ENCODE peak calls at places on chromosomes 2 and 18, in eight cellular contexts. One of them, this sample, is unnamed.

GRCh38 chr18:48565105-48565504 is 26.3 kb downstream of the CTIF start:
- DNase-seq in pancreas: no peak
- DNase-seq in astrocyte of the spinal cord: no peak
- DNase-seq in tibial nerve: no peak
- DNase-seq in HCT116: no peak
- DNase-seq in HFFc6: no peak
- DNase-seq in left ventricle myocardium inferior: no peak
- DNase-seq in heart right ventricle: no peak
- DNase-seq in this sample: no peak

GRCh38 chr18:35185771-35186170 is 55.1 kb upstream of the ZNF397 start:
- DNase-seq in pancreas: no peak
- DNase-seq in astrocyte of the spinal cord: no peak
- DNase-seq in tibial nerve: no peak
- DNase-seq in HCT116: no peak
- DNase-seq in HFFc6: no peak
- DNase-seq in left ventricle myocardium inferior: no peak
- DNase-seq in heart right ventricle: no peak
- DNase-seq in this sample: no peak

GRCh38 chr2:51789908-51790307 is 758.0 kb upstream of the NRXN1 start:
- DNase-seq in pancreas: no peak
- DNase-seq in astrocyte of the spinal cord: no peak
- DNase-seq in tibial nerve: no peak
- DNase-seq in HCT116: no peak
- DNase-seq in HFFc6: no peak
- DNase-seq in left ventricle myocardium inferior: no peak
- DNase-seq in heart right ventricle: no peak
- DNase-seq in this sample: no peak

GRCh38 chr2:69933839-69934613 is 19.1 kb downstream of the MXD1 start:
- DNase-seq in pancreas: no peak
- DNase-seq in astrocyte of the spinal cord: peak
- DNase-seq in tibial nerve: no peak
- DNase-seq in HCT116: no peak
- DNase-seq in HFFc6: peak
- DNase-seq in left ventricle myocardium inferior: no peak
- DNase-seq in heart right ventricle: no peak
- DNase-seq in this sample: peak

GRCh38 chr2:216132585-216132984 is 23.4 kb downstream of the XRCC5 start:
- DNase-seq in pancreas: no peak
- DNase-seq in astrocyte of the spinal cord: no peak
- DNase-seq in tibial nerve: no peak
- DNase-seq in HCT116: no peak
- DNase-seq in HFFc6: no peak
- DNase-seq in left ventricle myocardium inferior: no peak
- DNase-seq in heart right ventricle: no peak
- DNase-seq in this sample: no peak

GRCh38 chr2:189022492-189022891 is 48.3 kb downstream of the COL3A1 start:
- DNase-seq in pancreas: no peak
- DNase-seq in astrocyte of the spinal cord: peak
- DNase-seq in tibial nerve: peak
- DNase-seq in HCT116: no peak
- DNase-seq in HFFc6: peak
- DNase-seq in left ventricle myocardium inferior: no peak
- DNase-seq in heart right ventricle: no peak
- DNase-seq in this sample: no peak

GRCh38 chr18:79517322-79517721 is 121.6 kb downstream of the NFATC1 start:
- DNase-seq in pancreas: no peak
- DNase-seq in astrocyte of the spinal cord: no peak
- DNase-seq in tibial nerve: no peak
- DNase-seq in HCT116: no peak
- DNase-seq in HFFc6: no peak
- DNase-seq in left ventricle myocardium inferior: no peak
- DNase-seq in heart right ventricle: no peak
- DNase-seq in this sample: no peak

GRCh38 chr2:45072064-45072861 is 63.0 kb upstream of the SIX2 start:
- DNase-seq in pancreas: no peak
- DNase-seq in astrocyte of the spinal cord: no peak
- DNase-seq in tibial nerve: no peak
- DNase-seq in HCT116: no peak
- DNase-seq in HFFc6: no peak
- DNase-seq in left ventricle myocardium inferior: no peak
- DNase-seq in heart right ventricle: no peak
- DNase-seq in this sample: no peak

GRCh38 chr2:137420744-137421143 is 543.5 kb upstream of the HNMT start:
- DNase-seq in pancreas: no peak
- DNase-seq in astrocyte of the spinal cord: no peak
- DNase-seq in tibial nerve: no peak
- DNase-seq in HCT116: no peak
- DNase-seq in HFFc6: no peak
- DNase-seq in left ventricle myocardium inferior: no peak
- DNase-seq in heart right ventricle: no peak
- DNase-seq in this sample: no peak

GRCh38 chr2:237572742-237573101 is 6.3 kb downstream of the PRLH start:
- DNase-seq in pancreas: no peak
- DNase-seq in astrocyte of the spinal cord: no peak
- DNase-seq in tibial nerve: no peak
- DNase-seq in HCT116: no peak
- DNase-seq in HFFc6: no peak
- DNase-seq in left ventricle myocardium inferior: no peak
- DNase-seq in heart right ventricle: no peak
- DNase-seq in this sample: no peak

GRCh38 chr2:113376248-113376934 is 61.1 kb upstream of the ZNG1B start:
- DNase-seq in pancreas: no peak
- DNase-seq in astrocyte of the spinal cord: peak
- DNase-seq in tibial nerve: no peak
- DNase-seq in HCT116: no peak
- DNase-seq in HFFc6: no peak
- DNase-seq in left ventricle myocardium inferior: no peak
- DNase-seq in heart right ventricle: no peak
- DNase-seq in this sample: no peak

GRCh38 chr2:207253946-207254345 is 88.2 kb upstream of the KLF7 start:
- DNase-seq in pancreas: no peak
- DNase-seq in astrocyte of the spinal cord: peak
- DNase-seq in tibial nerve: no peak
- DNase-seq in HCT116: no peak
- DNase-seq in HFFc6: peak
- DNase-seq in left ventricle myocardium inferior: no peak
- DNase-seq in heart right ventricle: no peak
- DNase-seq in this sample: no peak

GRCh38 chr18:35810505-35810904 is 162.0 kb upstream of the RMP24 start:
- DNase-seq in pancreas: no peak
- DNase-seq in astrocyte of the spinal cord: no peak
- DNase-seq in tibial nerve: no peak
- DNase-seq in HCT116: no peak
- DNase-seq in HFFc6: no peak
- DNase-seq in left ventricle myocardium inferior: no peak
- DNase-seq in heart right ventricle: no peak
- DNase-seq in this sample: no peak

GRCh38 chr2:54122171-54122935 is 6.9 kb downstream of the ACYP2 start:
- DNase-seq in pancreas: no peak
- DNase-seq in astrocyte of the spinal cord: no peak
- DNase-seq in tibial nerve: no peak
- DNase-seq in HCT116: no peak
- DNase-seq in HFFc6: no peak
- DNase-seq in left ventricle myocardium inferior: no peak
- DNase-seq in heart right ventricle: no peak
- DNase-seq in this sample: no peak

GRCh38 chr2:227888289-227888688 is 16.9 kb downstream of the DAW1 start:
- DNase-seq in pancreas: no peak
- DNase-seq in astrocyte of the spinal cord: no peak
- DNase-seq in tibial nerve: no peak
- DNase-seq in HCT116: peak
- DNase-seq in HFFc6: no peak
- DNase-seq in left ventricle myocardium inferior: no peak
- DNase-seq in heart right ventricle: no peak
- DNase-seq in this sample: no peak

GRCh38 chr2:238107525-238108422 is 7.6 kb downstream of the ESPNL start:
- DNase-seq in pancreas: peak
- DNase-seq in astrocyte of the spinal cord: no peak
- DNase-seq in tibial nerve: no peak
- DNase-seq in HCT116: no peak
- DNase-seq in HFFc6: no peak
- DNase-seq in left ventricle myocardium inferior: no peak
- DNase-seq in heart right ventricle: no peak
- DNase-seq in this sample: peak

DNA sequence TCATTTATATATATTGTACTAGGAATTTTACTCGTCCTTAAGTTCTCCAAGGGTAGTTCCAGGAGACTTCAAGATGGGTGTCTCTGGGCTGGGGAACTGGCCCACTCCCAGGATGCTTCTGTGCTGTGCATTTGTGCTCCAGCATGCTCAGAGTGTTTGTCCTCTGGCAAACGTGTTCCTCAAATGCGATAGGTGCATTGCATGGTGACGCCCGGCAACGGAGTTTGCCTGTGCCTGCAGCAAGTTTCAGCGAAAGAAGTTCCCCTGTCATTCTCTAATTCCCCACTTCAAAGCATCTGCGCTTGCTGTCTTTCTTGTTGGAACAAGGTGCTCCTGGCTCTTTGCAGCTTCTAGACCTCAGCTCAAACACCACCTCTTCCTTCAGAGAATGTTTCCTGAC is 465.1 kb downstream of the GALR1 start:
- DNase-seq in pancreas: no peak
- DNase-seq in astrocyte of the spinal cord: no peak
- DNase-seq in tibial nerve: no peak
- DNase-seq in HCT116: no peak
- DNase-seq in HFFc6: no peak
- DNase-seq in left ventricle myocardium inferior: no peak
- DNase-seq in heart right ventricle: no peak
- DNase-seq in this sample: no peak
- TF ChIP-seq CTCF in pancreas: no peak
- TF ChIP-seq CTCF in astrocyte of the spinal cord: no peak
- TF ChIP-seq CTCF in tibial nerve: no peak
- TF ChIP-seq CTCF in HCT116: no peak
- TF ChIP-seq CTCF in HFFc6: no peak
- TF ChIP-seq CTCF in left ventricle myocardium inferior: no peak
- TF ChIP-seq CTCF in heart right ventricle: no peak
- TF ChIP-seq CTCF in this sample: no peak

DNA sequence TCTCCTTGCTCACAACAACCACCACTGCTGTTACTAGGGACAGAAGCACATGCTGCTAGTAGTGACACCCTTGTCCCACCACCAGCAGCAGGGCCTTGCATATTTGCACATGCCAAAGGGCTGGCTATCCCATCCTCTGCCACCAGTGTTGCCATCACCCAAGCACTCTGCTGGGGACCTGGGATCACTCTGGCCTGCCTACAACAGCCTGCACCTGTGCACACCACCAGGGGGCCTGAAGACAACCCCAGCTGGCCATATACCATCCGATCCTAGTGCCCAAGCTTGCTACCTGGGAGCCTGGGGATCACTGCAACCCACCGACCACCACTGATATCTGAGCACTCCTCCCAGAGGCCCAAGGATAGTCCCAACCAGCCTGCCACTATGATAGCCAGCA is 99.9 kb upstream of the FANCL start:
- DNase-seq in pancreas: no peak
- DNase-seq in astrocyte of the spinal cord: no peak
- DNase-seq in tibial nerve: no peak
- DNase-seq in HCT116: no peak
- DNase-seq in HFFc6: no peak
- DNase-seq in left ventricle myocardium inferior: no peak
- DNase-seq in heart right ventricle: no peak
- DNase-seq in this sample: no peak
- TF ChIP-seq CTCF in pancreas: no peak
- TF ChIP-seq CTCF in astrocyte of the spinal cord: no peak
- TF ChIP-seq CTCF in tibial nerve: no peak
- TF ChIP-seq CTCF in HCT116: peak
- TF ChIP-seq CTCF in HFFc6: no peak
- TF ChIP-seq CTCF in left ventricle myocardium inferior: no peak
- TF ChIP-seq CTCF in heart right ventricle: no peak
- TF ChIP-seq CTCF in this sample: no peak

GRCh38 chr2:157780211-157780610 is 95.9 kb downstream of the ACVR1 start:
- DNase-seq in pancreas: peak
- DNase-seq in astrocyte of the spinal cord: no peak
- DNase-seq in tibial nerve: no peak
- DNase-seq in HCT116: no peak
- DNase-seq in HFFc6: no peak
- DNase-seq in left ventricle myocardium inferior: no peak
- DNase-seq in heart right ventricle: no peak
- DNase-seq in this sample: no peak

GRCh38 chr2:157779794-157780193 is 96.3 kb downstream of the ACVR1 start:
- DNase-seq in pancreas: no peak
- DNase-seq in astrocyte of the spinal cord: no peak
- DNase-seq in tibial nerve: no peak
- DNase-seq in HCT116: no peak
- DNase-seq in HFFc6: no peak
- DNase-seq in left ventricle myocardium inferior: no peak
- DNase-seq in heart right ventricle: no peak
- DNase-seq in this sample: no peak

GRCh38 chr2:157784169-157784822 is 91.8 kb downstream of the ACVR1 start:
- DNase-seq in pancreas: peak
- DNase-seq in astrocyte of the spinal cord: peak
- DNase-seq in tibial nerve: no peak
- DNase-seq in HCT116: no peak
- DNase-seq in HFFc6: no peak
- DNase-seq in left ventricle myocardium inferior: peak
- DNase-seq in heart right ventricle: peak
- DNase-seq in this sample: peak

GRCh38 chr2:157783180-157783579 is 93.0 kb downstream of the ACVR1 start:
- DNase-seq in pancreas: no peak
- DNase-seq in astrocyte of the spinal cord: no peak
- DNase-seq in tibial nerve: no peak
- DNase-seq in HCT116: no peak
- DNase-seq in HFFc6: no peak
- DNase-seq in left ventricle myocardium inferior: no peak
- DNase-seq in heart right ventricle: no peak
- DNase-seq in this sample: no peak

DNA sequence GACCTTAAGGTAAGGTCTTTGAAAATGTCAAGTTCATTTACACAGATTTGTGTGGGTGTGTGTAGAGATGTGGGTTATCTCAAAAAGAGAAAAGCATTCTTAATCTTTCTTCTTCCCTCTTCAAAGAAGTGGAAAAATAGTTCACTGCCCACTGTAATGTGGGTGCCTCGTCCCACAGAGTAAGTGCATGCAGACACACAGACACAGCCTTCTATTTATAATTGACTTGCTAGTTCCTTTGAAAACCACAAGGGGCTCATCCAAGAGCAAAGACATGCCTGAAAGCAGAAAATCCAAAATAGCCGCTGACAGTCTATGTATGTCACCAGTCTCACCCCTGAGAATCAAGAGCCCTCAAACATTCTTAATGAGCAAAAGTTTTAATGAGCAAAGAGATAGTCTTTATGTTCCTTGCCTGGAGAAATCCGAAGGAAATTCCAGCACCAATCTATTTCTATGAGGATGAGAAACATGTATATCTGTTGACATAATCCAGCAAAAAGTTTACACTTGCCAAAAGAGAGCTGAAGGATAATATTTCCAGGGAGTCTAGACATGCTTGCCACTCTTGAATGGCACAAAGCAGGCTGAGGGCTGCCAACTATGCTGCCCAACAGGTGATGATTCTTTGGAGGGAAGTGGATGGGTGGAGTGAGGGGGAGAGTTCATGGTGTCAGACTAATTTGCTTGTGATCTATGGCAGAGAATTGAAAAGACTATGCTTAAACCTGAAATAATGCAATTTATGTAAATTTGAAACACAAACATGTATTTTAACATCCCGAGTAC is 93.9 kb downstream of the ACVR1 start:
- DNase-seq in pancreas: no peak
- DNase-seq in astrocyte of the spinal cord: no peak
- DNase-seq in tibial nerve: no peak
- DNase-seq in HCT116: no peak
- DNase-seq in HFFc6: peak
- DNase-seq in left ventricle myocardium inferior: no peak
- DNase-seq in heart right ventricle: peak
- DNase-seq in this sample: no peak
- TF ChIP-seq CTCF in pancreas: no peak
- TF ChIP-seq CTCF in astrocyte of the spinal cord: peak
- TF ChIP-seq CTCF in tibial nerve: no peak
- TF ChIP-seq CTCF in HCT116: peak
- TF ChIP-seq CTCF in HFFc6: peak
- TF ChIP-seq CTCF in left ventricle myocardium inferior: peak
- TF ChIP-seq CTCF in heart right ventricle: peak
- TF ChIP-seq CTCF in this sample: no peak

GRCh38 chr2:176553685-176554106 is 284.5 kb downstream of the MTX2 start:
- DNase-seq in pancreas: peak
- DNase-seq in astrocyte of the spinal cord: peak
- DNase-seq in tibial nerve: peak
- DNase-seq in HCT116: peak
- DNase-seq in HFFc6: peak
- DNase-seq in left ventricle myocardium inferior: peak
- DNase-seq in heart right ventricle: peak
- DNase-seq in this sample: peak
- TF ChIP-seq CTCF in pancreas: no peak
- TF ChIP-seq CTCF in astrocyte of the spinal cord: peak
- TF ChIP-seq CTCF in tibial nerve: no peak
- TF ChIP-seq CTCF in HCT116: no peak
- TF ChIP-seq CTCF in HFFc6: no peak
- TF ChIP-seq CTCF in left ventricle myocardium inferior: no peak
- TF ChIP-seq CTCF in heart right ventricle: peak
- TF ChIP-seq CTCF in this sample: no peak